ENCODE peak calls at places on chromosomes 3 and 15, in nine cellular contexts. Z is activated gamma-delta T cell treated with Interleukin-2 at 50 U/mL for 16 hours; S is stimulated activated effector memory CD8-positive, alpha-beta T cell treated with anti-CD3 and anti-CD28 coated beads, Interleukin-12 subunit alpha, Interleukin-12 subunit beta, amount 100 ng/mL, for 72 hours; U is T-helper 1 cell; H is right cardiac atrium; D is GOT3; K is iris pigment epithelial cell; N is pons; Q is endothelial cell. P is an unnamed sample.

GRCh38 chr3:123331006-123331405 is 117.9 kb downstream of the ADCY5 start:
- DNase-seq in Z (no peak), S (no peak), U (no peak), H (no peak), D (no peak), K (no peak), N (no peak), Q (no peak), P (no peak)

GRCh38 chr3:31536417-31536991 is 3.8 kb downstream of the STT3B start:
- DNase-seq in Z (no peak), S (no peak), U (no peak), H (no peak), D (no peak), K (no peak), N (no peak), Q (no peak), P (no peak)

GRCh38 chr15:67024998-67025368 is 40.4 kb upstream of the SMAD3 start:
- DNase-seq in Z (no peak), S (no peak), U (no peak), H (no peak), D (no peak), K (no peak), N (no peak), Q (no peak), P (no peak)

GRCh38 chr3:191329654-191330308 is 545 bp downstream of the UTS2B start:
- DNase-seq in Z (peak), S (no peak), U (no peak), H (peak), D (peak), K (peak), N (peak), Q (peak), P (no peak)

GRCh38 chr3:101796076-101796475 is 17.1 kb downstream of the NXPE3 start:
- DNase-seq in Z (no peak), S (no peak), U (no peak), H (no peak), D (no peak), K (no peak), N (no peak), Q (no peak), P (no peak)

GRCh38 chr3:9248232-9249191 is 934 bp downstream of the SRGAP3 start:
- DNase-seq in Z (no peak), S (no peak), U (no peak), H (no peak), D (no peak), K (peak), N (peak), Q (no peak), P (peak)

GRCh38 chr15:71237456-71238188 is 122.4 kb downstream of the THSD4 start:
- DNase-seq in Z (no peak), S (no peak), U (no peak), H (peak), D (peak), K (peak), N (no peak), Q (no peak), P (no peak)

GRCh38 chr3:120424506-120424905 is 26.3 kb downstream of the FSTL1 start:
- DNase-seq in Z (no peak), S (no peak), U (no peak), H (peak), D (no peak), K (no peak), N (no peak), Q (no peak), P (no peak)

GRCh38 chr3:160486459-160486869 is 36.9 kb upstream of the TRIM59 start:
- DNase-seq in Z (no peak), S (no peak), U (no peak), H (no peak), D (no peak), K (peak), N (peak), Q (no peak), P (peak)

GRCh38 chr3:133855772-133856171 is 39.9 kb downstream of the RAB6B start:
- DNase-seq in Z (no peak), S (no peak), U (no peak), H (no peak), D (peak), K (peak), N (no peak), Q (no peak), P (no peak)

GRCh38 chr3:196198771-196199753 is 12.1 kb downstream of the ZDHHC19 start:
- DNase-seq in Z (no peak), S (no peak), U (no peak), H (no peak), D (no peak), K (no peak), N (no peak), Q (no peak), P (no peak)

GRCh38 chr15:82952156-82953081 is at the start of gene HOMER2:
- DNase-seq in Z (no peak), S (no peak), U (no peak), H (peak), D (no peak), K (peak), N (no peak), Q (peak), P (peak)

GRCh38 chr15:61390138-61390537 is 161.0 kb upstream of the RORA start:
- DNase-seq in Z (no peak), S (no peak), U (no peak), H (no peak), D (no peak), K (no peak), N (no peak), Q (no peak), P (no peak)

GRCh38 chr3:73623996-73624362 is 762 bp downstream of the PDZRN3 start:
- DNase-seq in Z (no peak), S (no peak), U (no peak), H (peak), D (peak), K (peak), N (no peak), Q (peak), P (peak)

GRCh38 chr3:105862217-105862616 is 6.6 kb downstream of the CBLB start:
- DNase-seq in Z (no peak), S (no peak), U (no peak), H (no peak), D (no peak), K (no peak), N (no peak), Q (no peak), P (no peak)

GRCh38 chr15:20358781-20359414 is 182.7 kb downstream of the GOLGA6L6 start:
- DNase-seq in Z (no peak), S (no peak), U (no peak), H (no peak), D (no peak), K (no peak), N (no peak), Q (no peak), P (no peak)

GRCh38 chr3:122754867-122755835 is 38.5 kb downstream of the HSPBAP1 start:
- DNase-seq in Z (no peak), S (no peak), U (peak), H (no peak), D (no peak), K (peak), N (peak), Q (peak), P (peak)

GRCh38 chr3:63328386-63328785 is 50.3 kb downstream of the SYNPR start:
- DNase-seq in Z (no peak), S (no peak), U (no peak), H (no peak), D (no peak), K (peak), N (no peak), Q (no peak), P (no peak)

GRCh38 chr3:64995857-64996564 is 308.2 kb upstream of the ADAMTS9 start:
- DNase-seq in Z (no peak), S (no peak), U (no peak), H (no peak), D (no peak), K (peak), N (no peak), Q (peak), P (no peak)

GRCh38 chr15:67838789-67839332 is 984 bp downstream of the RNU6-1 start:
- DNase-seq in Z (no peak), S (no peak), U (no peak), H (peak), D (no peak), K (peak), N (peak), Q (peak), P (peak)